ENCODE peak calls at places on chromosome X, in six cellular contexts. T, W, D, A, Z and S are unnamed samples.

GRCh38 chrX:74550295-74550802 is 64.1 kb downstream of the RLIM start:
- DNase-seq in T (peak; percentile 64), W (peak; percentile 84), D (peak; percentile 72), A (peak; percentile 77), Z (peak; percentile 85), S (peak; percentile 87)

GRCh38 chrX:10754445-10754844 is 134.1 kb upstream of the MID1 start:
- DNase-seq in T (no peak), W (no peak), D (no peak), A (no peak), Z (no peak), S (no peak)

GRCh38 chrX:119654112-119654531 is 38.8 kb downstream of the SEPTIN6 start:
- DNase-seq in T (no peak), W (peak; percentile 89), D (no peak), A (no peak), Z (no peak), S (no peak)

GRCh38 chrX:11124094-11124493 is 13.0 kb downstream of the HCCS start:
- DNase-seq in T (no peak), W (no peak), D (no peak), A (no peak), Z (no peak), S (no peak)

GRCh38 chrX:48511561-48511960 is 2.8 kb downstream of the PORCN start:
- DNase-seq in T (no peak), W (peak; percentile 23), D (peak; percentile 38), A (no peak), Z (no peak), S (no peak)

GRCh38 chrX:50459615-50460014 is 11.0 kb downstream of the DGKK start:
- DNase-seq in T (no peak), W (no peak), D (no peak), A (no peak), Z (no peak), S (no peak)

GRCh38 chrX:71251456-71251973 is 2.4 kb downstream of the ZMYM3 start:
- DNase-seq in T (no peak), W (no peak), D (no peak), A (peak; percentile 50), Z (no peak), S (no peak)

GRCh38 chrX:106933538-106933961 is 13.3 kb downstream of the CLDN2 start:
- DNase-seq in T (no peak), W (no peak), D (no peak), A (no peak), Z (no peak), S (no peak)

GRCh38 chrX:41661366-41662095 is 27.2 kb upstream of the GPR34 start:
- DNase-seq in T (no peak), W (no peak), D (peak; percentile 30), A (no peak), Z (no peak), S (no peak)

GRCh38 chrX:80550722-80551121 is 130.5 kb downstream of the TENT5D start:
- DNase-seq in T (no peak), W (no peak), D (peak; percentile 1), A (no peak), Z (no peak), S (no peak)

GRCh38 chrX:135421932-135422809 is at the start of gene SMIM10L2A:
- DNase-seq in T (no peak), W (peak; percentile 26), D (no peak), A (peak; percentile 2), Z (no peak), S (no peak)

GRCh38 chrX:154046262-154046771 is 26.6 kb upstream of the IRAK1 start:
- DNase-seq in T (no peak), W (peak; percentile 36), D (no peak), A (no peak), Z (no peak), S (no peak)